ENCODE peak calls at places on chromosomes 4 and X, in five cellular contexts. T, E, X, Z and F are unnamed samples.

GRCh38 chrX:30156880-30157560 is 58.3 kb upstream of the MAGEB2 start:
- DNase-seq in T (no peak), E (no peak), X (no peak), Z (no peak), F (no peak)

GRCh38 chrX:115949900-115950822 is 220.4 kb upstream of the AGTR2 start:
- DNase-seq in T (peak; percentile 64), E (no peak), X (no peak), Z (peak; percentile 64), F (no peak)

GRCh38 chr4:94995684-94996394 is 238.1 kb downstream of the BMPR1B start:
- DNase-seq in T (peak; percentile 51), E (no peak), X (peak; percentile 27), Z (peak; percentile 82), F (peak; percentile 38)

GRCh38 chr4:157722146-157722545 is 450.7 kb downstream of the GASK1B start:
- DNase-seq in T (no peak), E (no peak), X (no peak), Z (no peak), F (peak; percentile 44)

GRCh38 chrX:101263766-101264165 is 27.4 kb downstream of the TAF7L start:
- DNase-seq in T (no peak), E (no peak), X (no peak), Z (no peak), F (no peak)

GRCh38 chr4:141538001-141538400 is 98.4 kb upstream of the IL15 start:
- DNase-seq in T (no peak), E (no peak), X (no peak), Z (no peak), F (no peak)

GRCh38 chr4:1512738-1513660 is 106.8 kb upstream of the NKX1-1 start:
- DNase-seq in T (peak; percentile 70), E (no peak), X (peak; percentile 48), Z (peak; percentile 89), F (no peak)

GRCh38 chr4:145583656-145584055 is 35.5 kb upstream of the MMAA start:
- DNase-seq in T (no peak), E (no peak), X (no peak), Z (no peak), F (peak; percentile 25)

GRCh38 chr4:155442267-155443105 is 65.7 kb upstream of the MAP9 start:
- DNase-seq in T (peak; percentile 85), E (peak; percentile 61), X (peak; percentile 56), Z (peak; percentile 79), F (peak; percentile 49)

GRCh38 chrX:21741869-21742701 is 15.8 kb downstream of the SMPX start:
- DNase-seq in T (no peak), E (no peak), X (no peak), Z (no peak), F (no peak)

GRCh38 chr4:150875367-150875766 is 139.7 kb downstream of the LRBA start:
- DNase-seq in T (no peak), E (no peak), X (no peak), Z (no peak), F (no peak)

GRCh38 chrX:154136627-154137161 is 7.3 kb upstream of the OPN1LW start:
- DNase-seq in T (peak; percentile 72), E (no peak), X (peak; percentile 43), Z (peak; percentile 91), F (no peak)

GRCh38 chrX:115694028-115694427 is 133.1 kb downstream of the PLS3 start:
- DNase-seq in T (no peak), E (no peak), X (no peak), Z (no peak), F (no peak)

GRCh38 chr4:126776361-126776760 is 856.4 kb upstream of the INTU start:
- DNase-seq in T (no peak), E (no peak), X (no peak), Z (no peak), F (no peak)

GRCh38 chrX:110532527-110532926 is 173.9 kb downstream of the RTL9 start:
- DNase-seq in T (no peak), E (no peak), X (no peak), Z (no peak), F (no peak)

GRCh38 chrX:81229901-81230300 is 28.0 kb downstream of the SH3BGRL start:
- DNase-seq in T (no peak), E (no peak), X (no peak), Z (no peak), F (no peak)

GRCh38 chr4:18518098-18518497 is 496.5 kb upstream of the LCORL start:
- DNase-seq in T (no peak), E (no peak), X (no peak), Z (peak; percentile 25), F (no peak)

GRCh38 chr4:99104153-99104552 is 15.6 kb upstream of the ADH5 start:
- DNase-seq in T (no peak), E (no peak), X (no peak), Z (no peak), F (no peak)

GRCh38 chr4:142817442-142817841 is 28.7 kb downstream of the INPP4B start:
- DNase-seq in T (no peak), E (peak; percentile 88), X (peak; percentile 17), Z (peak; percentile 21), F (peak; percentile 84)

GRCh38 chrX:32150141-32150540 is 1061.2 kb downstream of the DMD start:
- DNase-seq in T (no peak), E (no peak), X (no peak), Z (no peak), F (no peak)

GRCh38 chr4:113682730-113683129 is 78.8 kb downstream of the CAMK2D start:
- DNase-seq in T (no peak), E (no peak), X (no peak), Z (no peak), F (peak; percentile 32)

GRCh38 chr4:184824081-184824775 is 1.5 kb downstream of the ACSL1 start:
- DNase-seq in T (no peak), E (no peak), X (no peak), Z (no peak), F (no peak)

GRCh38 chrX:41148553-41148952 is 63.3 kb downstream of the USP9X start:
- DNase-seq in T (no peak), E (peak; percentile 33), X (no peak), Z (no peak), F (peak; percentile 47)

GRCh38 chrX:120664081-120664480 is 34.2 kb upstream of the C1GALT1C1 start:
- DNase-seq in T (no peak), E (no peak), X (peak; percentile 42), Z (no peak), F (no peak)

GRCh38 chr4:154565704-154566103 is 2.9 kb downstream of the FGB start:
- DNase-seq in T (no peak), E (no peak), X (no peak), Z (no peak), F (no peak)

GRCh38 chrX:150366951-150367545 is 3.9 kb downstream of the MAMLD1 start:
- DNase-seq in T (no peak), E (no peak), X (peak; percentile 77), Z (no peak), F (no peak)

GRCh38 chrX:101208152-101208905 is 11.3 kb upstream of the DRP2 start:
- DNase-seq in T (no peak), E (no peak), X (peak; percentile 3), Z (no peak), F (no peak)

GRCh38 chrX:47643926-47644325 is 6.4 kb downstream of the ELK1 start:
- DNase-seq in T (no peak), E (no peak), X (peak; percentile 26), Z (peak; percentile 36), F (no peak)

GRCh38 chr4:7824218-7824617 is 115.4 kb downstream of the AFAP1 start:
- DNase-seq in T (no peak), E (peak; percentile 58), X (no peak), Z (no peak), F (no peak)

GRCh38 chr4:7892212-7893019 is 47.2 kb downstream of the AFAP1 start:
- DNase-seq in T (peak; percentile 19), E (peak; percentile 92), X (peak; percentile 36), Z (peak; percentile 4), F (no peak)

DNA sequence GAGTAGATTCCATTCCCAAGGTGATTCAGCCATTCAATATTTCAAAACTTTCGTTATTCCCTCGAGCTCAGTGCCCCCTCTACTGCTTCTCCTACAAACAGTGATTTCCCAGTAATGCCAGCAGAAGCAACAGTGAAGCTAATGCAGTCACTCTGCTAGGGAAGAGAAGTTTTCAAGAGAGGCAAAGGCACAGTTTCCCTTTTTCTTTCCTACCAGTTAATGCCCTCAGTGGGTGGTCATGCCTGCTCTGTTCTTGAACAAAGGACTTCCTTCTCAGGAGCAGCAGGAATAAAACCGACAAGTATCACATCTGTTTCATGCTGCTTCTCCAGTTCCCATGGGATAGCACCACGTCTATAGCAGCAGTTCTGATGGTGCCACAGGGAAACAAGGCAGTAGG is 317.2 kb downstream of the TENM3 start:
- DNase-seq in T (no peak), E (peak; percentile 51), X (no peak), Z (peak; percentile 94), F (no peak)
- TF ChIP-seq CTCF in T (no peak), E (peak; percentile 55), X (no peak), Z (peak; percentile 32), F (no peak)

GRCh38 chr4:16655140-16655539 is 243.3 kb downstream of the LDB2 start:
- DNase-seq in T (no peak), E (no peak), X (no peak), Z (no peak), F (no peak)

GRCh38 chr4:16659120-16659519 is 239.3 kb downstream of the LDB2 start:
- DNase-seq in T (no peak), E (peak; percentile 27), X (no peak), Z (no peak), F (no peak)

GRCh38 chr4:16663722-16664121 is 234.7 kb downstream of the LDB2 start:
- DNase-seq in T (no peak), E (no peak), X (no peak), Z (no peak), F (no peak)

GRCh38 chr4:16661813-16662212 is 236.6 kb downstream of the LDB2 start:
- DNase-seq in T (no peak), E (no peak), X (no peak), Z (no peak), F (no peak)

DNA sequence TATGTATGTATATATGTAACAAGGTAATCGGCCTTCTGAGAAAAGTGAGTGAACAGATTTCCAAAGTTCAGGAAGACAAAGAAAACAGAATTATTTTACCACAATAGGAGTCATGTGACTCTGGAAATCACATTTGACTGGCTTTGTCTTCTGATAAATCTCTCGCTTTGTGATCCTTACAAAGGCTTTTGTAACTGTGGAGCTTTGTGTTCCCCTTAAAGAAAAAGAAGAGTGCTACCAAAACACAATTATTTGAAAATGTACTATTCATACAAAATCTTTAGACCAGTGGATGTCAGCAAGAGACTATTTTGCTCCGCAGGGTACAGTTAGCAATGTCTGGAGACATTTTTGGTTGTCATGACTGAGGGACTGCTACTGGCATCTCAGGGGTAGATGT is 238.8 kb downstream of the LDB2 start:
- DNase-seq in T (no peak), E (no peak), X (no peak), Z (peak; percentile 15), F (no peak)
- TF ChIP-seq CTCF in T (no peak), E (no peak), X (no peak), Z (no peak), F (no peak)

DNA sequence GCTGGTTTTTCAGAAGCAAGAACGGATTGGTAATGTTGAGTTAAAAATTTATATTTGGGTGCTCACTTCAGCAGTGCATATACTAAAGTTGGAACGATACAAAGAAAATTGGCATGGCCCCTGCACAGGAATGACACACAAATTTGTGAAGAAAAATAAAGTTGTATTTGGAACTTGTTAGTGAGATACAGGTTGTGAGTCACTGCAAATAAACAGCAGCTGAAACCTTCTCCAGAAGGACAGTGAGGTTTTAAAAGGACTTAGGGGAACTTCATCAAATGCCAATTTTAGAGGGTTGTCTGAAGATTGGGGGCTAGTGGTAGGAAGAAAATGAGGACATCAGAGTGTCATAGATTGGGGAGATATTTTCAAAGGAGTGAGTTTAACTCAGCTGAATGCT is 79.7 kb upstream of the ELOVL6 start:
- DNase-seq in T (no peak), E (no peak), X (no peak), Z (no peak), F (no peak)
- TF ChIP-seq CTCF in T (no peak), E (no peak), X (no peak), Z (no peak), F (no peak)

GRCh38 chr4:183261953-183262775 is 57.9 kb downstream of the CLDN22 start:
- DNase-seq in T (peak; percentile 91), E (peak; percentile 61), X (peak; percentile 67), Z (peak; percentile 88), F (peak; percentile 52)
- TF ChIP-seq CTCF in T (peak; percentile 92), E (peak; percentile 93), X (peak; percentile 61), Z (peak; percentile 81), F (peak; percentile 89)